ENCODE peak calls at places on chromosome 7, in five cellular contexts. One of them, this sample, is unnamed.

GRCh38 chr7:130595986-130596385 is 72.6 kb downstream of the COPG2 start:
- DNase-seq in IMR-90: peak; percentile 2
- DNase-seq in GM06990: no peak
- DNase-seq in stomach: no peak
- DNase-seq in neuronal stem cell: no peak
- DNase-seq in this sample: no peak

GRCh38 chr7:33853361-33854062 is 51.8 kb upstream of the BMPER start:
- DNase-seq in IMR-90: peak; percentile 93
- DNase-seq in GM06990: no peak
- DNase-seq in stomach: no peak
- DNase-seq in neuronal stem cell: no peak
- DNase-seq in this sample: no peak

GRCh38 chr7:100510437-100511239 is 26.9 kb downstream of the NYAP1 start:
- DNase-seq in IMR-90: no peak
- DNase-seq in GM06990: no peak
- DNase-seq in stomach: no peak
- DNase-seq in neuronal stem cell: no peak
- DNase-seq in this sample: no peak

GRCh38 chr7:101575168-101575567 is 53.9 kb downstream of the MYL10 start:
- DNase-seq in IMR-90: no peak
- DNase-seq in GM06990: no peak
- DNase-seq in stomach: no peak
- DNase-seq in neuronal stem cell: no peak
- DNase-seq in this sample: no peak

GRCh38 chr7:16318463-16318862 is 102.9 kb downstream of the CRPPA start:
- DNase-seq in IMR-90: no peak
- DNase-seq in GM06990: no peak
- DNase-seq in stomach: no peak
- DNase-seq in neuronal stem cell: no peak
- DNase-seq in this sample: no peak

GRCh38 chr7:94394399-94395140 is at the start of gene COL1A2:
- DNase-seq in IMR-90: peak; percentile 99
- DNase-seq in GM06990: peak; percentile 9
- DNase-seq in stomach: peak; percentile 32
- DNase-seq in neuronal stem cell: peak; percentile 63
- DNase-seq in this sample: peak; percentile 13

GRCh38 chr7:118153551-118154177 is 30.3 kb upstream of the LSM8 start:
- DNase-seq in IMR-90: peak; percentile 33
- DNase-seq in GM06990: no peak
- DNase-seq in stomach: no peak
- DNase-seq in neuronal stem cell: peak; percentile 8
- DNase-seq in this sample: peak; percentile 45

GRCh38 chr7:125059861-125060456 is 130.3 kb upstream of the POT1 start:
- DNase-seq in IMR-90: peak; percentile 3
- DNase-seq in GM06990: no peak
- DNase-seq in stomach: no peak
- DNase-seq in neuronal stem cell: no peak
- DNase-seq in this sample: peak; percentile 37

GRCh38 chr7:76222839-76223238 is 21.1 kb downstream of the SRRM3 start:
- DNase-seq in IMR-90: no peak
- DNase-seq in GM06990: no peak
- DNase-seq in stomach: no peak
- DNase-seq in neuronal stem cell: no peak
- DNase-seq in this sample: no peak

GRCh38 chr7:964401-965231 is 10.1 kb upstream of the ADAP1 start:
- DNase-seq in IMR-90: peak; percentile 25
- DNase-seq in GM06990: no peak
- DNase-seq in stomach: no peak
- DNase-seq in neuronal stem cell: no peak
- DNase-seq in this sample: no peak

GRCh38 chr7:155953781-155954549 is 141.7 kb upstream of the SHH start:
- DNase-seq in IMR-90: no peak
- DNase-seq in GM06990: no peak
- DNase-seq in stomach: peak; percentile 82
- DNase-seq in neuronal stem cell: no peak
- DNase-seq in this sample: no peak

GRCh38 chr7:131109011-131109756 is 218.5 kb upstream of the MKLN1 start:
- DNase-seq in IMR-90: peak; percentile 56
- DNase-seq in GM06990: no peak
- DNase-seq in stomach: no peak
- DNase-seq in neuronal stem cell: no peak
- DNase-seq in this sample: peak; percentile 32

GRCh38 chr7:69814421-69814962 is 216.2 kb downstream of the AUTS2 start:
- DNase-seq in IMR-90: no peak
- DNase-seq in GM06990: no peak
- DNase-seq in stomach: no peak
- DNase-seq in neuronal stem cell: peak; percentile 71
- DNase-seq in this sample: no peak

GRCh38 chr7:2043316-2044039 is 189.3 kb downstream of the MAD1L1 start:
- DNase-seq in IMR-90: no peak
- DNase-seq in GM06990: no peak
- DNase-seq in stomach: no peak
- DNase-seq in neuronal stem cell: no peak
- DNase-seq in this sample: no peak

GRCh38 chr7:64747802-64748201 is 46.4 kb upstream of the ZNF138 start:
- DNase-seq in IMR-90: no peak
- DNase-seq in GM06990: no peak
- DNase-seq in stomach: no peak
- DNase-seq in neuronal stem cell: no peak
- DNase-seq in this sample: no peak

GRCh38 chr7:20141666-20142065 is 75.5 kb downstream of the MACC1 start:
- DNase-seq in IMR-90: peak; percentile 39
- DNase-seq in GM06990: no peak
- DNase-seq in stomach: no peak
- DNase-seq in neuronal stem cell: no peak
- DNase-seq in this sample: no peak

GRCh38 chr7:113371376-113372043 is 253.2 kb upstream of the SMIM30 start:
- DNase-seq in IMR-90: peak; percentile 2
- DNase-seq in GM06990: no peak
- DNase-seq in stomach: no peak
- DNase-seq in neuronal stem cell: no peak
- DNase-seq in this sample: peak; percentile 18

GRCh38 chr7:19413444-19413965 is 268.3 kb upstream of the FERD3L start:
- DNase-seq in IMR-90: peak; percentile 90
- DNase-seq in GM06990: no peak
- DNase-seq in stomach: no peak
- DNase-seq in neuronal stem cell: no peak
- DNase-seq in this sample: no peak

GRCh38 chr7:142885311-142886230 is at the start of gene TRPV6:
- DNase-seq in IMR-90: no peak
- DNase-seq in GM06990: no peak
- DNase-seq in stomach: peak; percentile 88
- DNase-seq in neuronal stem cell: no peak
- DNase-seq in this sample: peak; percentile 55

GRCh38 chr7:142883145-142883544 is 2.4 kb downstream of the TRPV6 start:
- DNase-seq in IMR-90: no peak
- DNase-seq in GM06990: no peak
- DNase-seq in stomach: no peak
- DNase-seq in neuronal stem cell: no peak
- DNase-seq in this sample: no peak

GRCh38 chr7:142884285-142884637 is 1.3 kb downstream of the TRPV6 start:
- DNase-seq in IMR-90: no peak
- DNase-seq in GM06990: no peak
- DNase-seq in stomach: no peak
- DNase-seq in neuronal stem cell: no peak
- DNase-seq in this sample: no peak

GRCh38 chr7:142882338-142882678 is 3.2 kb downstream of the TRPV6 start:
- DNase-seq in IMR-90: no peak
- DNase-seq in GM06990: no peak
- DNase-seq in stomach: no peak
- DNase-seq in neuronal stem cell: no peak
- DNase-seq in this sample: no peak

DNA sequence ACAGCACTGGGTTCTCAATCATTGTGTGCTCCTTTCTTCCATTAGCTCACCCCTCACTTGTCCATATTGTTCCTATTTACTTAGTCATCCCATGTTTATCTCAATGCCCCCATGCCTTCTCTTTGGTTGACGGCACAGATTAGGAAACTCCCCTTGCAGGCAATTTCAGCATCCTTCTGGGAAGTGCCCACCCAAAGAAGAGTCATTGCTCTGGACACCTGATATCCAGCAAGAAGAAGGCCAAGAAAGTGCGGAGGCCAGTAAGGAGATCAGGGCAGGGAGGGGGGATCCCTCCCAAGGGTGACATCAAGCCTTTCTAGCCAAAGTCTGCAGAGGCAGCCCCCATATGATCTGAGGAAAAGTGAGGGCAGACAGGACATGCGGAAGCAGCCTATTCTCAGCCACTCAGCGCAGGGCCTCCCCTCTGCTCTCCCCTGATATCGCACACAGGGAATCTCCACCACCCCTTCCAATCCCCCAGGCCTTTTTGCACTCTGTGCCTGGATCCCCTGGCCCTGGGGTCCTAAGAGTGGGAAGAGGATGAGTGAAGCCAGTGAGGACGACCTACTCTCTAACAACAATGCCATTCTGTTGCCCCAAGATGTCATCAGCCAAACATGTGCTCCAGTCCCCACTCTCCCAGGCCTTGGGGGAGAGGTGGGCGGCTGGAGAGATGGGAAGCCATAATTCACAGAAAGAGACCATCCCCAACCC is 1.8 kb downstream of the TRPV6 start:
- DNase-seq in IMR-90: no peak
- DNase-seq in GM06990: no peak
- DNase-seq in stomach: no peak
- DNase-seq in neuronal stem cell: no peak
- DNase-seq in this sample: no peak
- H3K27me3 ChIP-seq in IMR-90: no peaks in the 10 kb centered on the region
- H3K27me3 ChIP-seq in GM06990: no peaks in the 10 kb centered on the region
- H3K27me3 ChIP-seq in stomach: no peaks in the 10 kb centered on the region
- H3K27me3 ChIP-seq in neuronal stem cell: no peaks in the 10 kb centered on the region
- H3K27me3 ChIP-seq in this sample: peaks cover 10% of the 10 kb centered on the region

DNA sequence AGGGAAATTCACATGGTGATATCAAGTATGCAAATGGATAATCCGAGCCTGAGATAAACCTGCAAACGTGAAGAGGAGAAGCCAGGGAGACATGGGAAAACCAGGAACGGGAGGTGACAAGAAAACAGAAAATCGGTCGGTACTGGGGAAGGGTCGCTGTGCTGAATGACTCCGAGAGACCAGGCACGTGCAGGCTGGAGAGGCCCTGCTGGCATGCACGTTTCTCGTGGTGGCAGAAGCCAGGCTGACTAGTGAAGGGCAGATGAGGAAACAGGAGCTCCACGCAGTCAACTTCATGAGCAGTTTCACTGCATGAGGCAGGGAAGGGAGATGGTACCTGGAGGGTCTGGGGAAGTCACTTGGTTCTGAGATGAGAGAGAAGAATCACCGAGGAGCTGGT is 48.3 kb downstream of the KIAA1549 start:
- DNase-seq in IMR-90: no peak
- DNase-seq in GM06990: no peak
- DNase-seq in stomach: no peak
- DNase-seq in neuronal stem cell: no peak
- DNase-seq in this sample: no peak
- H3K4me3 ChIP-seq in IMR-90: no peak overlapping the region
- H3K4me3 ChIP-seq in GM06990: no peak overlapping the region
- H3K4me3 ChIP-seq in stomach: no peak overlapping the region
- H3K4me3 ChIP-seq in neuronal stem cell: no peak overlapping the region
- H3K4me3 ChIP-seq in this sample: no peak overlapping the region

GRCh38 chr7:150742286-150742968 is 5.2 kb downstream of the GIMAP5 start:
- DNase-seq in IMR-90: no peak
- DNase-seq in GM06990: no peak
- DNase-seq in stomach: no peak
- DNase-seq in neuronal stem cell: no peak
- DNase-seq in this sample: no peak

GRCh38 chr7:150746931-150747330 is 9.7 kb downstream of the GIMAP5 start:
- DNase-seq in IMR-90: no peak
- DNase-seq in GM06990: no peak
- DNase-seq in stomach: no peak
- DNase-seq in neuronal stem cell: no peak
- DNase-seq in this sample: no peak

GRCh38 chr7:150745086-150745485 is 7.9 kb downstream of the GIMAP5 start:
- DNase-seq in IMR-90: no peak
- DNase-seq in GM06990: no peak
- DNase-seq in stomach: no peak
- DNase-seq in neuronal stem cell: no peak
- DNase-seq in this sample: no peak

GRCh38 chr7:150745868-150746267 is 8.7 kb downstream of the GIMAP5 start:
- DNase-seq in IMR-90: no peak
- DNase-seq in GM06990: no peak
- DNase-seq in stomach: no peak
- DNase-seq in neuronal stem cell: no peak
- DNase-seq in this sample: no peak

GRCh38 chr7:150744041-150744656 is 6.9 kb downstream of the GIMAP5 start:
- DNase-seq in IMR-90: no peak
- DNase-seq in GM06990: no peak
- DNase-seq in stomach: no peak
- DNase-seq in neuronal stem cell: no peak
- DNase-seq in this sample: no peak
- H3K27me3 ChIP-seq in IMR-90: no peaks in the 10 kb centered on the region
- H3K27me3 ChIP-seq in GM06990: no peaks in the 10 kb centered on the region
- H3K27me3 ChIP-seq in stomach: no peaks in the 10 kb centered on the region
- H3K27me3 ChIP-seq in neuronal stem cell: no peaks in the 10 kb centered on the region
- H3K27me3 ChIP-seq in this sample: no peaks in the 10 kb centered on the region

GRCh38 chr7:104978460-104978859 is 35.5 kb upstream of the KMT2E start:
- DNase-seq in IMR-90: no peak
- DNase-seq in GM06990: no peak
- DNase-seq in stomach: no peak
- DNase-seq in neuronal stem cell: no peak
- DNase-seq in this sample: no peak
- H3K4me3 ChIP-seq in IMR-90: no peak overlapping the region
- H3K4me3 ChIP-seq in GM06990: no peak overlapping the region
- H3K4me3 ChIP-seq in stomach: no peak overlapping the region
- H3K4me3 ChIP-seq in neuronal stem cell: no peak overlapping the region
- H3K4me3 ChIP-seq in this sample: no peak overlapping the region

GRCh38 chr7:140415361-140415760 is 11.5 kb downstream of the RAB19 start:
- DNase-seq in IMR-90: no peak
- DNase-seq in GM06990: no peak
- DNase-seq in stomach: no peak
- DNase-seq in neuronal stem cell: no peak
- DNase-seq in this sample: no peak
- H3K27me3 ChIP-seq in IMR-90: peaks cover 23% of the 10 kb centered on the region
- H3K27me3 ChIP-seq in GM06990: no peaks in the 10 kb centered on the region
- H3K27me3 ChIP-seq in stomach: no peaks in the 10 kb centered on the region
- H3K27me3 ChIP-seq in neuronal stem cell: no peaks in the 10 kb centered on the region
- H3K27me3 ChIP-seq in this sample: no peaks in the 10 kb centered on the region

GRCh38 chr7:117008849-117009531 is 55.7 kb downstream of the ST7 start:
- DNase-seq in IMR-90: peak; percentile 69
- DNase-seq in GM06990: peak; percentile 39
- DNase-seq in stomach: no peak
- DNase-seq in neuronal stem cell: no peak
- DNase-seq in this sample: no peak
- H3K4me3 ChIP-seq in IMR-90: no peak overlapping the region
- H3K4me3 ChIP-seq in GM06990: no peak overlapping the region
- H3K4me3 ChIP-seq in stomach: no peak overlapping the region
- H3K4me3 ChIP-seq in neuronal stem cell: no peak overlapping the region
- H3K4me3 ChIP-seq in this sample: no peak overlapping the region

GRCh38 chr7:127619681-127620405 is 1.9 kb upstream of the PAX4 start:
- DNase-seq in IMR-90: no peak
- DNase-seq in GM06990: peak; percentile 22
- DNase-seq in stomach: no peak
- DNase-seq in neuronal stem cell: no peak
- DNase-seq in this sample: no peak

GRCh38 chr7:127620406-127621233 is 2.7 kb upstream of the PAX4 start:
- DNase-seq in IMR-90: no peak
- DNase-seq in GM06990: no peak
- DNase-seq in stomach: no peak
- DNase-seq in neuronal stem cell: no peak
- DNase-seq in this sample: no peak

GRCh38 chr7:127618042-127618441 is at the start of gene PAX4:
- DNase-seq in IMR-90: no peak
- DNase-seq in GM06990: no peak
- DNase-seq in stomach: no peak
- DNase-seq in neuronal stem cell: no peak
- DNase-seq in this sample: no peak

GRCh38 chr7:127618775-127619174 is 833 bp upstream of the PAX4 start:
- DNase-seq in IMR-90: no peak
- DNase-seq in GM06990: no peak
- DNase-seq in stomach: no peak
- DNase-seq in neuronal stem cell: no peak
- DNase-seq in this sample: no peak

GRCh38 chr7:127616709-127617108 is 1.2 kb downstream of the PAX4 start:
- DNase-seq in IMR-90: no peak
- DNase-seq in GM06990: no peak
- DNase-seq in stomach: no peak
- DNase-seq in neuronal stem cell: no peak
- DNase-seq in this sample: no peak
- H3K27me3 ChIP-seq in IMR-90: peaks cover 88% of the 10 kb centered on the region
- H3K27me3 ChIP-seq in GM06990: peaks cover 6% of the 10 kb centered on the region
- H3K27me3 ChIP-seq in stomach: no peaks in the 10 kb centered on the region
- H3K27me3 ChIP-seq in neuronal stem cell: peaks cover 2% of the 10 kb centered on the region
- H3K27me3 ChIP-seq in this sample: peaks cover 13% of the 10 kb centered on the region

This sample was measured in bronchial epithelial cell.